ENCODE peak calls at places on chromosomes 16 and 17, in seven cellular contexts. W is fibroblast of lung, M is T-helper 17 cell, D is AG09319, Z is frontal cortex, N is NCI-H1930, X is anterior cingulate cortex. B is an unnamed sample.

GRCh38 chr17:78111727-78112507 is 16.6 kb downstream of the TMC6 start:
- DNase-seq in X (no peak), N (no peak), D (no peak), Z (no peak), M (no peak), W (no peak), B (no peak)

GRCh38 chr17:63675607-63676539 is 24.1 kb downstream of the LIMD2 start:
- DNase-seq in W (peak), X (no peak), M (no peak), D (peak), N (no peak), Z (no peak), B (peak)

GRCh38 chr17:40936437-40936971 is 942 bp downstream of the KRT23 start:
- DNase-seq in X (no peak), Z (no peak), D (no peak), M (no peak), W (no peak), N (no peak), B (no peak)

GRCh38 chr17:78736526-78737079 is 45.5 kb downstream of the CYTH1 start:
- DNase-seq in D (no peak), N (peak), W (no peak), X (no peak), Z (no peak), M (peak), B (peak)

GRCh38 chr16:46763147-46763546 is 15.0 kb upstream of the MYLK3 start:
- DNase-seq in M (no peak), N (no peak), X (peak), Z (no peak), D (no peak), W (peak), B (no peak)

GRCh38 chr17:76022973-76023899 is 3.9 kb downstream of the EVPL start:
- DNase-seq in W (no peak), N (no peak), M (no peak), D (no peak), Z (no peak), X (no peak), B (no peak)

GRCh38 chr17:75454193-75454592 is 2.2 kb upstream of the TMEM94 start:
- DNase-seq in X (no peak), D (no peak), N (no peak), W (no peak), Z (no peak), M (no peak), B (no peak)

GRCh38 chr17:72474740-72475477 is 354.1 kb downstream of the SOX9 start:
- DNase-seq in N (no peak), D (no peak), W (no peak), M (no peak), Z (no peak), X (no peak), B (no peak)

GRCh38 chr16:57084996-57085395 is 7.4 kb upstream of the CPNE2 start:
- DNase-seq in M (no peak), X (no peak), Z (no peak), N (no peak), D (no peak), W (no peak), B (no peak)

GRCh38 chr17:78654230-78654824 is 77.1 kb upstream of the DNAH17 start:
- DNase-seq in W (no peak), X (no peak), Z (no peak), M (no peak), D (no peak), N (no peak), B (no peak)

GRCh38 chr16:74607967-74608356 is 1.0 kb upstream of the GLG1 start:
- DNase-seq in N (no peak), Z (no peak), M (no peak), D (no peak), W (no peak), X (no peak), B (no peak)

GRCh38 chr17:81009124-81009523 is 17.5 kb downstream of the CHMP6 start:
- DNase-seq in N (no peak), M (no peak), Z (peak), X (no peak), D (no peak), W (no peak), B (no peak)

GRCh38 chr16:85608515-85608885 is 4.6 kb upstream of the GSE1 start:
- DNase-seq in D (no peak), Z (no peak), X (no peak), N (no peak), M (no peak), W (no peak), B (no peak)

GRCh38 chr16:27726621-27727275 is 176.8 kb downstream of the KATNIP start:
- DNase-seq in Z (no peak), D (peak), W (peak), X (no peak), M (no peak), N (no peak), B (no peak)

GRCh38 chr16:79171504-79172240 is 428.9 kb downstream of the MAF start:
- DNase-seq in W (no peak), Z (no peak), X (no peak), N (no peak), M (no peak), D (no peak), B (no peak)